ENCODE peak calls at places on chromosomes 2 and 18, in five cellular contexts. X, F, W, C and A are unnamed samples.

GRCh38 chr18:43662657-43663056 is 385.4 kb upstream of the SYT4 start:
- DNase-seq in X (no peak), F (no peak), W (no peak), C (no peak), A (no peak)

GRCh38 chr2:85187069-85187468 is 53.9 kb downstream of the TCF7L1 start:
- DNase-seq in X (no peak), F (no peak), W (no peak), C (no peak), A (no peak)

GRCh38 chr18:23503967-23504352 is 649 bp downstream of the RMC1 start:
- DNase-seq in X (no peak), F (no peak), W (no peak), C (no peak), A (no peak)

GRCh38 chr2:75292826-75293225 is 93.5 kb upstream of the TACR1 start:
- DNase-seq in X (no peak), F (no peak), W (no peak), C (no peak), A (no peak)

GRCh38 chr2:218983971-218984238 is 1.1 kb downstream of the FEV start:
- DNase-seq in X (no peak), F (no peak), W (no peak), C (no peak), A (no peak)

GRCh38 chr18:27921904-27922541 is 254.9 kb downstream of the CDH2 start:
- DNase-seq in X (no peak), F (peak), W (no peak), C (no peak), A (peak)

GRCh38 chr2:216015722-216016464 is 2.5 kb upstream of the MREG start:
- DNase-seq in X (no peak), F (no peak), W (peak), C (no peak), A (no peak)

GRCh38 chr2:64876137-64876647 is 113.0 kb upstream of the SLC1A4 start:
- DNase-seq in X (peak), F (no peak), W (no peak), C (peak), A (no peak)

GRCh38 chr2:172215936-172216335 is 113.2 kb upstream of the DLX2 start:
- DNase-seq in X (no peak), F (no peak), W (no peak), C (no peak), A (no peak)

GRCh38 chr2:24948506-24948905 is 23.2 kb downstream of the DNAJC27 start:
- DNase-seq in X (no peak), F (no peak), W (no peak), C (no peak), A (no peak)

GRCh38 chr2:138276367-138276766 is 225.2 kb upstream of the SPOPL start:
- DNase-seq in X (no peak), F (peak), W (no peak), C (no peak), A (no peak)

GRCh38 chr18:2939317-2939716 is 73.6 kb downstream of the LPIN2 start:
- DNase-seq in X (no peak), F (peak), W (no peak), C (no peak), A (no peak)

GRCh38 chr2:189782221-189782671 is 1.9 kb downstream of the ORMDL1 start:
- DNase-seq in X (no peak), F (peak), W (no peak), C (no peak), A (no peak)

GRCh38 chr18:39935598-39935997 is 2019.4 kb upstream of the PIK3C3 start:
- DNase-seq in X (no peak), F (no peak), W (no peak), C (no peak), A (no peak)

GRCh38 chr2:45743531-45744391 is 92.3 kb downstream of the PRKCE start:
- DNase-seq in X (no peak), F (no peak), W (no peak), C (no peak), A (peak)

GRCh38 chr2:53938904-53939303 is 31.9 kb downstream of the PSME4 start:
- DNase-seq in X (no peak), F (no peak), W (no peak), C (no peak), A (no peak)

GRCh38 chr2:39059366-39059952 is 61.4 kb downstream of the SOS1 start:
- DNase-seq in X (no peak), F (peak), W (no peak), C (no peak), A (peak)

GRCh38 chr2:127614246-127614645 is 31.7 kb upstream of the GPR17 start:
- DNase-seq in X (no peak), F (no peak), W (no peak), C (no peak), A (peak)

GRCh38 chr18:26103579-26103978 is 13.2 kb upstream of the SS18 start:
- DNase-seq in X (no peak), F (peak), W (no peak), C (peak), A (peak)

GRCh38 chr2:33535409-33535808 is 59.0 kb downstream of the RASGRP3 start:
- DNase-seq in X (no peak), F (no peak), W (no peak), C (no peak), A (no peak)

GRCh38 chr2:203786912-203787311 is 80.5 kb downstream of the CD28 start:
- DNase-seq in X (no peak), F (peak), W (no peak), C (no peak), A (peak)

GRCh38 chr2:230267556-230267955 is 42.0 kb downstream of the SP140 start:
- DNase-seq in X (no peak), F (no peak), W (peak), C (no peak), A (no peak)

GRCh38 chr2:219350938-219351280 is 18.4 kb upstream of the RESP18 start:
- DNase-seq in X (no peak), F (no peak), W (no peak), C (no peak), A (no peak)

GRCh38 chr2:68125821-68126220 is 31.9 kb upstream of the PNO1 start:
- DNase-seq in X (no peak), F (no peak), W (no peak), C (no peak), A (no peak)

GRCh38 chr2:27932396-27932795 is 41.9 kb downstream of the BABAM2 start:
- DNase-seq in X (no peak), F (peak), W (no peak), C (no peak), A (no peak)

GRCh38 chr2:150134223-150134858 is 353.1 kb downstream of the RND3 start:
- DNase-seq in X (no peak), F (no peak), W (no peak), C (no peak), A (no peak)

GRCh38 chr2:95074663-95075439 is 46.8 kb downstream of the MRPS5 start:
- DNase-seq in X (no peak), F (no peak), W (no peak), C (no peak), A (no peak)

GRCh38 chr18:52376104-52376503 is 36.1 kb downstream of the DCC start:
- DNase-seq in X (no peak), F (no peak), W (no peak), C (no peak), A (no peak)

GRCh38 chr2:71504611-71505010 is 51.2 kb downstream of the DYSF start:
- DNase-seq in X (no peak), F (no peak), W (no peak), C (no peak), A (no peak)

GRCh38 chr2:219289537-219290361 is 10.6 kb downstream of the DNAJB2 start:
- DNase-seq in X (no peak), F (no peak), W (no peak), C (no peak), A (no peak)

GRCh38 chr2:197309369-197310231 is 980 bp downstream of the ANKRD44 start:
- DNase-seq in X (no peak), F (no peak), W (peak), C (peak), A (peak)

GRCh38 chr2:174477772-174478171 is 9.1 kb downstream of the GPR155 start:
- DNase-seq in X (no peak), F (no peak), W (no peak), C (no peak), A (no peak)

DNA sequence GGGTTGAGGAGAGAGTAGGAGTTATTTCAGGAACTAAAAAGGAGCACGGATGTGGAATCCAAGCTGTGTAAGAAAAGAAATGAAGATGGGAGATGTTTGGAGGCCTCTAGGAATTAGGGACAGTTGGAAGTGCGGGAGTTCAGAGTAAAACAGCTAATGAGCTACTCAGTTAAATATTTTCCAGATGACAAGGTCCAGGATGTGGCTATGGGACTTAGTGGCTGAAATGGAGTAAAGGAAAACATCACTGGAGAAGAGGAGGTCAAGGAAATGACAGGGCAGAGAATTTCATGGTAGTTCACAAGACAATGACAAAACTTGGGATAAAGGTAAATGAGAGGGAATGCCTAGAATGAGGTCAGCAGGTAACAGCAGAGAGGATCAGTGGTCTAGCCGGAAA is 13.0 kb downstream of the GPR155 start:
- DNase-seq in X (no peak), F (no peak), W (no peak), C (no peak), A (no peak)
- TF ChIP-seq TAF1 in X (no peak), F (no peak), W (no peak), C (no peak), A (no peak)

DNA sequence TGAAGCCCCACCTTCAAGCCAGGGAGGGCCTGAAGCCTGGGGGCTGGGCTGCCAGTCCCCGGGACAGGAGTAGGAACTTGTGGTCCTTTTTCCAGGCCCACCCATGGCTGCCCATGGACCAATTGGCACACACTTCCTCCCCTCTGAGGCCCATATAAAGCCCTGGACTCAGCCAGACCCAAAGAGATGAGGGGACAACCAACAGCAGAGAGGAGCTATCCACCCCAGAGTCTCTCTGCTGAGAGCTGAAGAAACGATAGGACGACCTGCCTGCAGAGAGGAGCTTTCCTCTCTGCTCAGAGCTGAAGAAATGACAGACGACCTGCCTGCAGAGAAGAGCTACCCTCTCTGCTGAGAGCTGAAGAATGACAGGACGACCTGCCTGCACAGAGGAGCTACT is 43.8 kb upstream of the PEX13 start:
- DNase-seq in X (no peak), F (no peak), W (no peak), C (no peak), A (no peak)
- TF ChIP-seq TAF1 in X (no peak), F (no peak), W (no peak), C (no peak), A (no peak)

GRCh38 chr18:10239138-10239537 is 215.3 kb upstream of the APCDD1 start:
- DNase-seq in X (no peak), F (no peak), W (no peak), C (no peak), A (no peak)
- TF ChIP-seq TAF1 in X (no peak), F (no peak), W (no peak), C (no peak), A (no peak)

GRCh38 chr2:238528953-238529781 is 102.4 kb downstream of the ASB1 start:
- DNase-seq in X (no peak), F (peak), W (no peak), C (no peak), A (no peak)

GRCh38 chr2:238523158-238524110 is 96.7 kb downstream of the ASB1 start:
- DNase-seq in X (no peak), F (peak), W (no peak), C (peak), A (peak)

GRCh38 chr2:238525990-238526389 is 99.3 kb downstream of the ASB1 start:
- DNase-seq in X (no peak), F (no peak), W (no peak), C (no peak), A (no peak)

GRCh38 chr2:238524584-238524983 is 97.9 kb downstream of the ASB1 start:
- DNase-seq in X (no peak), F (no peak), W (no peak), C (no peak), A (no peak)

DNA sequence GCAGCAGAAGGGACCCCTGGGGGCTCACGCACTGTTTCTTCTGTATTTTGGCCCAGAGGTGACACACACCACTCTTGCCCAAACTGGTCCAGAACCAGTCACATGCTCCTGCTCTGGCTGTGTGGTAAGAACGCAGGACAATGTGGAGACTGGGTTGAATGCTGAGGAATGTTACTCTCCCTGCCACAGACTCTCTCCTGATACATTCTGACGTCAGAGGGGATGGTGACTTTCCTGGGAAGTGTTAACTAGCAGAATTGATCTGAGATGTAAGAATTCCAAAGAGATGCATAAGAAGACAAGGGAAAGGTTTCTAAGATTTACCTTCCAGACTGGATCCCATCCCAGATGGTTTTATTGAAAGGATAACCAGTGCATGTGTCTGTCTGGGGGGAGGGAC is 100.8 kb downstream of the ASB1 start:
- DNase-seq in X (no peak), F (no peak), W (no peak), C (no peak), A (no peak)
- TF ChIP-seq TAF1 in X (no peak), F (no peak), W (no peak), C (no peak), A (no peak)

DNA sequence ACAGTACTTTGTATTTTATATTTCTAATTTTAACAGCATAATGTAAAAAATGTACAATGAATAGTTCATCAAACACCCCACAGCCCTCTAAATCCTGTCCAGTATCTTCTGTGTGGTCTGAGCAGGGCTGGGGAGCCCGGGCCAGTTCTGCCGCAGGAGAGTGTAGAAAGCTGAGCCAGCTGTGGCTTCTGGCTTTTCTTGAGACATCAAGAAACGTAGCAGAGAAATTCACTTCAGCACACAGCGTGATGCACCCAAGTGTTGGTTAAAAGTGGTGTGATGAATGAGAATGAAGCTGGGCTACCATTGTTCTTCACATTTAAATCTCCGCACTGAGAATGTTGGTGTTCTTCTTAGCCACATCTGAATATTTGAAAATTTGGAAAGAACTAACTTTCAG is 23.6 kb upstream of the TMEM87B start:
- DNase-seq in X (no peak), F (no peak), W (no peak), C (peak), A (no peak)
- TF ChIP-seq TAF1 in X (no peak), F (no peak), W (no peak), C (no peak), A (no peak)

GRCh38 chr2:160281213-160281612 is 81.1 kb upstream of the ITGB6 start:
- DNase-seq in X (no peak), F (peak), W (no peak), C (no peak), A (no peak)

GRCh38 chr2:160275646-160276045 is 75.6 kb upstream of the ITGB6 start:
- DNase-seq in X (no peak), F (no peak), W (no peak), C (no peak), A (no peak)

GRCh38 chr2:160279813-160280465 is 79.9 kb upstream of the ITGB6 start:
- DNase-seq in X (no peak), F (no peak), W (no peak), C (no peak), A (no peak)

GRCh38 chr2:160278101-160278888 is 78.2 kb upstream of the ITGB6 start:
- DNase-seq in X (no peak), F (no peak), W (no peak), C (no peak), A (no peak)

GRCh38 chr2:160278889-160279196 is 78.8 kb upstream of the ITGB6 start:
- DNase-seq in X (no peak), F (peak), W (no peak), C (no peak), A (peak)
- TF ChIP-seq TAF1 in X (no peak), F (no peak), W (no peak), C (no peak), A (no peak)

GRCh38 chr2:161999331-161999730 is 74.7 kb downstream of the DPP4 start:
- DNase-seq in X (no peak), F (no peak), W (no peak), C (no peak), A (no peak)
- TF ChIP-seq TAF1 in X (no peak), F (no peak), W (no peak), C (no peak), A (no peak)

GRCh38 chr2:163606878-163607277 is 128.9 kb downstream of the FIGN start:
- DNase-seq in X (no peak), F (no peak), W (no peak), C (no peak), A (no peak)
- TF ChIP-seq TAF1 in X (no peak), F (no peak), W (no peak), C (no peak), A (no peak)